ENCODE peak calls at places on chromosomes 16 and 17, in eight cellular contexts. D is stimulated activated CD4-positive, alpha-beta T cell treated with anti-CD3 and anti-CD28 coated beads, Interleukin-12 subunit alpha, Interleukin-12 subunit beta, amount 100 ng/mL, for 4 hours; E is activated CD4-positive, alpha-beta T cell treated with anti-CD3 and anti-CD28 coated beads for 36 hours; O is NCI-H1930; Q is glomerular endothelial cell; Y is endothelial cell; U is naive B cell; K is stimulated activated naive CD8-positive, alpha-beta T cell treated with anti-CD3 and anti-CD28 coated beads, Interleukin-15, Interleukin-2, amounts not matched to agents 100 U/mL and 50 U/mL, for 24 hours. X is an unnamed sample.

GRCh38 chr16:84055801-84056634 is 13.4 kb upstream of the SLC38A8 start:
- DNase-seq in D (no peak), E (no peak), O (no peak), Q (no peak), Y (no peak), U (no peak), K (no peak), X (no peak)

GRCh38 chr16:63702981-63703590 is 1418.8 kb downstream of the CDH11 start:
- DNase-seq in D (no peak), E (no peak), O (no peak), Q (no peak), Y (no peak), U (no peak), K (no peak), X (no peak)

GRCh38 chr17:43732961-43733360 is 25.6 kb downstream of the SOST start:
- DNase-seq in D (no peak), E (no peak), O (no peak), Q (no peak), Y (no peak), U (no peak), K (no peak), X (no peak)

GRCh38 chr17:50634123-50634914 is at the start of gene ABCC3:
- DNase-seq in D (no peak), E (no peak), O (no peak), Q (no peak), Y (no peak), U (no peak), K (no peak), X (no peak)

GRCh38 chr17:67532326-67532871 is 155.3 kb downstream of the PITPNC1 start:
- DNase-seq in D (no peak), E (no peak), O (no peak), Q (no peak), Y (no peak), U (no peak), K (no peak), X (no peak)

GRCh38 chr16:67242138-67242730 is 5.0 kb downstream of the FHOD1 start:
- DNase-seq in D (no peak), E (no peak), O (no peak), Q (no peak), Y (no peak), U (no peak), K (no peak), X (no peak)

GRCh38 chr17:76474238-76474637 is 6.8 kb downstream of the AANAT start:
- DNase-seq in D (no peak), E (no peak), O (no peak), Q (no peak), Y (no peak), U (no peak), K (no peak), X (no peak)

GRCh38 chr17:47276868-47277267 is 23.2 kb downstream of the ITGB3 start:
- DNase-seq in D (no peak), E (no peak), O (no peak), Q (no peak), Y (peak), U (no peak), K (no peak), X (no peak)

GRCh38 chr16:86970279-86970678 is 346.9 kb downstream of the C16orf95 start:
- DNase-seq in D (no peak), E (no peak), O (no peak), Q (no peak), Y (no peak), U (no peak), K (no peak), X (no peak)

GRCh38 chr16:77993111-77993571 is 29.2 kb upstream of the CLEC3A start:
- DNase-seq in D (no peak), E (no peak), O (no peak), Q (no peak), Y (no peak), U (no peak), K (no peak), X (no peak)

GRCh38 chr17:16052486-16052885 is 52.9 kb downstream of the TTC19 start:
- DNase-seq in D (no peak), E (no peak), O (no peak), Q (no peak), Y (no peak), U (no peak), K (no peak), X (no peak)

GRCh38 chr16:80931985-80932720 is 74.5 kb downstream of the CMC2 start:
- DNase-seq in D (peak), E (peak), O (no peak), Q (no peak), Y (peak), U (no peak), K (peak), X (no peak)

GRCh38 chr17:44400226-44400847 is 10.9 kb upstream of the ITGA2B start:
- DNase-seq in D (no peak), E (no peak), O (no peak), Q (no peak), Y (no peak), U (no peak), K (no peak), X (no peak)

GRCh38 chr17:57956311-57957119 is 1.3 kb upstream of the CUEDC1 start:
- DNase-seq in D (peak), E (peak), O (no peak), Q (no peak), Y (no peak), U (peak), K (peak), X (no peak)

GRCh38 chr16:87917503-87917902 is 18.8 kb downstream of the CA5A start:
- DNase-seq in D (no peak), E (no peak), O (no peak), Q (no peak), Y (no peak), U (no peak), K (no peak), X (no peak)

GRCh38 chr16:66204761-66205160 is 161.7 kb upstream of the CDH5 start:
- DNase-seq in D (no peak), E (no peak), O (no peak), Q (no peak), Y (no peak), U (no peak), K (no peak), X (no peak)

GRCh38 chr16:20899503-20900298 is 457 bp downstream of the DCUN1D3 start:
- DNase-seq in D (no peak), E (no peak), O (no peak), Q (no peak), Y (peak), U (no peak), K (no peak), X (no peak)

GRCh38 chr16:6081320-6081976 is 983.9 kb upstream of the EEF2KMT start:
- DNase-seq in D (no peak), E (peak), O (peak), Q (no peak), Y (peak), U (no peak), K (peak), X (no peak)

GRCh38 chr16:4994719-4995434 is 36.7 kb downstream of the SEC14L5 start:
- DNase-seq in D (no peak), E (no peak), O (no peak), Q (no peak), Y (no peak), U (no peak), K (no peak), X (no peak)

GRCh38 chr17:68456529-68457167 is 648 bp downstream of the WIPI1 start:
- DNase-seq in D (no peak), E (no peak), O (no peak), Q (no peak), Y (peak), U (no peak), K (no peak), X (no peak)

GRCh38 chr16:85403693-85404092 is 209.4 kb upstream of the GSE1 start:
- DNase-seq in D (no peak), E (peak), O (no peak), Q (no peak), Y (peak), U (no peak), K (no peak), X (no peak)

GRCh38 chr17:42248351-42249179 is 27.6 kb downstream of the STAT5B start:
- DNase-seq in D (peak), E (peak), O (no peak), Q (peak), Y (peak), U (peak), K (peak), X (no peak)

GRCh38 chr16:74448990-74449389 is 27.7 kb upstream of the CLEC18B start:
- DNase-seq in D (no peak), E (no peak), O (no peak), Q (peak), Y (no peak), U (no peak), K (no peak), X (no peak)

GRCh38 chr16:11128211-11129123 is 127.5 kb downstream of the SOCS1 start:
- DNase-seq in D (no peak), E (no peak), O (no peak), Q (no peak), Y (no peak), U (no peak), K (no peak), X (no peak)

GRCh38 chr17:82582208-82582607 is 62.7 kb downstream of the FOXK2 start:
- DNase-seq in D (no peak), E (no peak), O (no peak), Q (no peak), Y (no peak), U (no peak), K (no peak), X (no peak)

GRCh38 chr16:4529085-4530060 is 9.2 kb downstream of the CDIP1 start:
- DNase-seq in D (no peak), E (peak), O (no peak), Q (no peak), Y (no peak), U (no peak), K (no peak), X (no peak)

GRCh38 chr16:87844374-87844733 is 25.0 kb downstream of the SLC7A5 start:
- DNase-seq in D (no peak), E (no peak), O (no peak), Q (no peak), Y (no peak), U (no peak), K (no peak), X (no peak)